ENCODE peak calls at places on chromosomes 4 and X, in five cellular contexts. L is RPMI7951, O is NCI-H1105, Z is H1, U is NCI-H510A treated with DMSO at 0.1 percent for 48 hours. X is an unnamed sample.

GRCh38 chr4:26061248-26061986 is 147.4 kb downstream of the SMIM20 start:
- DNase-seq in L (peak), U (no peak), O (no peak), Z (peak), X (peak)

GRCh38 chr4:31918891-31919290 is 1198.7 kb downstream of the PCDH7 start:
- DNase-seq in L (peak), O (no peak), U (no peak), Z (no peak), X (no peak)

GRCh38 chr4:180500146-180500545 is 1743.1 kb upstream of the TENM3 start:
- DNase-seq in Z (no peak), O (no peak), U (no peak), L (no peak), X (no peak)

GRCh38 chrX:16722481-16722880 is 3.1 kb downstream of the SYAP1 start:
- DNase-seq in O (no peak), U (no peak), L (no peak), Z (no peak), X (no peak)

GRCh38 chrX:119477812-119478232 is 9.6 kb downstream of the SLC25A5 start:
- DNase-seq in Z (no peak), U (no peak), L (peak), O (no peak), X (peak)

GRCh38 chr4:90780193-90780592 is 653.0 kb downstream of the CCSER1 start:
- DNase-seq in Z (no peak), U (no peak), L (no peak), O (no peak), X (no peak)

GRCh38 chr4:171676555-171677215 is 136.5 kb upstream of the GALNTL6 start:
- DNase-seq in L (no peak), O (no peak), U (peak), Z (no peak), X (no peak)

GRCh38 chr4:110193822-110194761 is 4.3 kb downstream of the ELOVL6 start:
- DNase-seq in U (peak), O (peak), L (peak), Z (peak), X (peak)

GRCh38 chr4:150884625-150885024 is 130.5 kb downstream of the LRBA start:
- DNase-seq in U (no peak), O (no peak), L (no peak), Z (no peak), X (no peak)

GRCh38 chr4:13559414-13559813 is 15.1 kb upstream of the NKX3-2 start:
- DNase-seq in U (no peak), O (no peak), Z (no peak), L (peak), X (no peak)

GRCh38 chr4:146342600-146343192 is 128.4 kb downstream of the REELD1 start:
- DNase-seq in L (peak), U (peak), O (peak), Z (no peak), X (peak)

GRCh38 chr4:13599159-13599558 is 28.4 kb downstream of the BOD1L1 start:
- DNase-seq in O (no peak), L (no peak), U (no peak), Z (peak), X (peak)

GRCh38 chr4:130632731-130633604 is 1537.0 kb downstream of the C4orf33 start:
- DNase-seq in U (no peak), Z (no peak), L (no peak), O (no peak), X (no peak)

GRCh38 chr4:76589872-76590846 is 155.1 kb downstream of the SHROOM3 start:
- DNase-seq in L (peak), Z (peak), U (no peak), O (no peak), X (no peak)

GRCh38 chrX:80223922-80224579 is 196.2 kb upstream of the TENT5D start:
- DNase-seq in U (no peak), L (no peak), Z (no peak), O (no peak), X (no peak)

GRCh38 chrX:154734101-154734781 is 16.6 kb downstream of the GAB3 start:
- DNase-seq in O (no peak), L (no peak), U (no peak), Z (no peak), X (no peak)

GRCh38 chrX:77009691-77010090 is 437.5 kb upstream of the FGF16 start:
- DNase-seq in L (no peak), O (no peak), Z (no peak), U (no peak), X (no peak)

GRCh38 chrX:20521245-20521644 is 254.5 kb upstream of the RPS6KA3 start:
- DNase-seq in O (no peak), Z (no peak), L (peak), U (no peak), X (no peak)

GRCh38 chr4:118313098-118313497 is 39.7 kb downstream of the PRSS12 start:
- DNase-seq in L (no peak), O (no peak), Z (no peak), U (no peak), X (peak)

GRCh38 chrX:105302246-105302645 is 81.8 kb upstream of the TEX13A start:
- DNase-seq in O (no peak), L (no peak), Z (no peak), U (no peak), X (no peak)

GRCh38 chrX:13094780-13095425 is 50.5 kb upstream of the FAM9C start:
- DNase-seq in Z (no peak), U (no peak), L (peak), O (no peak), X (no peak)

GRCh38 chrX:108122748-108123147 is 31.2 kb downstream of the ATG4A start:
- DNase-seq in Z (no peak), L (peak), U (no peak), O (no peak), X (no peak)

GRCh38 chr4:40200881-40201797 is 4.3 kb downstream of the RHOH start:
- DNase-seq in O (no peak), U (no peak), Z (no peak), L (no peak), X (no peak)

GRCh38 chrX:77426811-77427210 is 20.4 kb upstream of the FGF16 start:
- DNase-seq in Z (no peak), L (no peak), U (no peak), O (no peak), X (no peak)

GRCh38 chr4:10611673-10612072 is 72.9 kb downstream of the CLNK start:
- DNase-seq in L (peak), O (no peak), U (no peak), Z (no peak), X (no peak)

GRCh38 chr4:165600959-165601674 is 222.3 kb downstream of the CPE start:
- DNase-seq in Z (no peak), O (no peak), U (peak), L (no peak), X (no peak)

GRCh38 chrX:115582871-115583729 is 22.1 kb downstream of the PLS3 start:
- DNase-seq in U (no peak), O (no peak), L (peak), Z (no peak), X (no peak)

X was measured in K562.